ENCODE peak calls at places on chromosomes 16 and 17, in eight cellular contexts. Q is stromal cell of bone marrow; Y is left colon; V is activated CD4-positive, alpha-beta T cell treated with anti-CD3 and anti-CD28 coated beads for 48 hours; K is HEK293T; R is effector CD8-positive, alpha-beta T cell; M is stimulated activated CD8-positive, alpha-beta memory T cell treated with anti-CD3 and anti-CD28 coated beads, Interleukin-7, amount 100 ng/mL, for 1 hour; Z is endothelial cell. G is an unnamed sample.

GRCh38 chr17:35345926-35346771 is 27.3 kb downstream of the SLFN11 start:
- DNase-seq in K (no peak), Q (peak), V (peak), Z (peak), Y (peak), R (no peak), M (no peak), G (peak)

GRCh38 chr17:44222112-44222869 is 2.8 kb upstream of the UBTF start:
- DNase-seq in V (peak), R (peak), Y (peak), M (no peak), Q (peak), K (no peak), Z (peak), G (peak)

GRCh38 chr16:17817943-17818342 is 347.2 kb upstream of the XYLT1 start:
- DNase-seq in Z (no peak), Q (no peak), V (no peak), M (no peak), R (no peak), Y (no peak), K (no peak), G (no peak)

GRCh38 chr17:32297424-32297823 is 31.8 kb downstream of the RHBDL3 start:
- DNase-seq in R (no peak), Q (no peak), Z (no peak), K (no peak), M (no peak), V (no peak), Y (no peak), G (no peak)

GRCh38 chr16:80552277-80552676 is 11.5 kb downstream of the DYNLRB2 start:
- DNase-seq in Q (no peak), V (no peak), M (no peak), Z (no peak), Y (no peak), K (no peak), R (no peak), G (no peak)

GRCh38 chr16:72989203-72989991 is 58.5 kb downstream of the ZFHX3 start:
- DNase-seq in Y (no peak), Q (peak), Z (no peak), K (no peak), M (no peak), V (no peak), R (no peak), G (no peak)

GRCh38 chr17:48646183-48647102 is 20.3 kb upstream of the HOXB9 start:
- DNase-seq in Y (no peak), V (no peak), Q (no peak), K (peak), M (no peak), R (no peak), Z (no peak), G (no peak)

GRCh38 chr16:84511180-84511800 is 6.8 kb upstream of the MEAK7 start:
- DNase-seq in R (peak), V (peak), K (peak), Z (peak), Q (peak), Y (peak), M (peak), G (peak)

GRCh38 chr17:48247038-48247437 is 139.5 kb downstream of the SNX11 start:
- DNase-seq in V (no peak), Z (no peak), M (no peak), Y (no peak), Q (no peak), R (no peak), K (no peak), G (no peak)

GRCh38 chr17:50203086-50203485 is 1.7 kb upstream of the COL1A1 start:
- DNase-seq in Q (no peak), K (no peak), Z (no peak), Y (no peak), V (no peak), R (no peak), M (no peak), G (no peak)

GRCh38 chr17:60153606-60154355 is 4.0 kb downstream of the CA4 start:
- DNase-seq in Z (no peak), K (no peak), V (no peak), Q (no peak), R (no peak), Y (no peak), M (no peak), G (no peak)

GRCh38 chr17:50944054-50944901 is 78.1 kb upstream of the TOB1 start:
- DNase-seq in Q (no peak), K (peak), M (peak), V (peak), R (peak), Y (peak), Z (peak), G (peak)

GRCh38 chr17:2192367-2193028 is 111.1 kb downstream of the SMG6 start:
- DNase-seq in R (peak), M (peak), Q (peak), Y (no peak), K (no peak), Z (no peak), V (peak), G (no peak)

GRCh38 chr16:24853830-24854229 is 8.1 kb downstream of the SLC5A11 start:
- DNase-seq in Z (no peak), K (no peak), Y (no peak), R (no peak), V (no peak), M (no peak), Q (peak), G (no peak)

GRCh38 chr16:89827383-89828198 is 684 bp upstream of the SPIRE2 start:
- DNase-seq in R (no peak), Y (peak), Q (no peak), M (no peak), V (no peak), K (no peak), Z (peak), G (peak)

GRCh38 chr17:77692571-77693161 is 265.8 kb upstream of the TNRC6C start:
- DNase-seq in Z (no peak), V (peak), K (no peak), Y (no peak), M (no peak), R (no peak), Q (peak), G (no peak)

GRCh38 chr17:30321314-30321713 is 12.5 kb downstream of the TMIGD1 start:
- DNase-seq in Z (no peak), K (no peak), V (no peak), R (no peak), M (no peak), Q (no peak), Y (no peak), G (no peak)

GRCh38 chr16:16005725-16006124 is 56.3 kb downstream of the ABCC1 start:
- DNase-seq in K (no peak), V (no peak), M (no peak), Y (no peak), Q (no peak), R (no peak), Z (no peak), G (no peak)

GRCh38 chr17:74759243-74759801 is 10.9 kb downstream of the NHERF1 start:
- DNase-seq in Z (no peak), Y (no peak), V (peak), R (peak), K (no peak), M (no peak), Q (no peak), G (no peak)

GRCh38 chr17:74297941-74298340 is 23.9 kb downstream of the DNAI2 start:
- DNase-seq in Y (no peak), K (no peak), Z (no peak), V (peak), Q (no peak), M (no peak), R (no peak), G (no peak)

GRCh38 chr16:30488764-30489595 is 16.4 kb downstream of the ITGAL start:
- DNase-seq in Q (no peak), V (no peak), R (no peak), Y (no peak), K (peak), M (no peak), Z (no peak), G (no peak)

GRCh38 chr17:39822051-39822450 is 42.1 kb downstream of the IKZF3 start:
- DNase-seq in V (peak), Q (no peak), M (no peak), Z (no peak), K (no peak), Y (no peak), R (no peak), G (no peak)

GRCh38 chr17:75878174-75878998 is at the start of gene TRIM47:
- DNase-seq in V (peak), R (no peak), K (peak), Y (peak), Z (peak), M (no peak), Q (peak), G (peak)

GRCh38 chr17:21286066-21286770 is 1.7 kb downstream of the MAP2K3 start:
- DNase-seq in Q (peak), K (peak), Y (peak), M (no peak), Z (peak), R (no peak), V (peak), G (peak)